ENCODE peak calls at places on chromosomes 6 and 20, in seven cellular contexts. Q is GM10248, O is heart right ventricle, H is GM12865, C is WTC11, R is tibial artery, F is nephron progenitor cell. J is an unnamed sample.

GRCh38 chr6:94735270-94735669 is 842.1 kb upstream of the MANEA start:
- DNase-seq in Q (no peak), O (no peak), H (no peak), C (no peak), R (no peak), F (no peak), J (no peak)

GRCh38 chr20:33273117-33273851 is 9.7 kb upstream of the BPIFB1 start:
- DNase-seq in Q (no peak), O (no peak), H (no peak), C (no peak), R (no peak), F (no peak), J (no peak)

GRCh38 chr6:105607624-105608392 is 204.9 kb upstream of the PREP start:
- DNase-seq in Q (no peak), O (no peak), H (no peak), C (no peak), R (no peak), F (no peak), J (no peak)

GRCh38 chr20:2133318-2134183 is 31.9 kb downstream of the STK35 start:
- DNase-seq in Q (no peak), O (no peak), H (no peak), C (no peak), R (peak), F (no peak), J (no peak)

GRCh38 chr6:127748290-127748689 is 152.6 kb downstream of the THEMIS start:
- DNase-seq in Q (no peak), O (no peak), H (no peak), C (no peak), R (no peak), F (no peak), J (no peak)

GRCh38 chr6:106170030-106170791 is 84.1 kb downstream of the PRDM1 start:
- DNase-seq in Q (no peak), O (no peak), H (no peak), C (no peak), R (no peak), F (no peak), J (no peak)

GRCh38 chr6:67411036-67411435 is 1224.0 kb upstream of the ADGRB3 start:
- DNase-seq in Q (no peak), O (no peak), H (no peak), C (no peak), R (no peak), F (no peak), J (no peak)

GRCh38 chr6:56714982-56715456 is 72.3 kb upstream of the DST start:
- DNase-seq in Q (no peak), O (no peak), H (no peak), C (no peak), R (no peak), F (no peak), J (no peak)

GRCh38 chr20:59028812-59029211 is 3.3 kb downstream of the ATP5F1E start:
- DNase-seq in Q (no peak), O (no peak), H (no peak), C (no peak), R (no peak), F (no peak), J (no peak)

GRCh38 chr20:64156886-64157875 is 7.1 kb upstream of the MYT1 start:
- DNase-seq in Q (no peak), O (no peak), H (no peak), C (no peak), R (no peak), F (no peak), J (no peak)

GRCh38 chr6:107819976-107820551 is 4.0 kb downstream of the SCML4 start:
- DNase-seq in Q (no peak), O (no peak), H (no peak), C (peak), R (no peak), F (peak), J (no peak)

GRCh38 chr6:169205176-169206160 is 48.2 kb downstream of the THBS2 start:
- DNase-seq in Q (no peak), O (no peak), H (no peak), C (no peak), R (no peak), F (no peak), J (no peak)

GRCh38 chr6:96926425-96926824 is 1.9 kb downstream of the KLHL32 start:
- DNase-seq in Q (no peak), O (no peak), H (no peak), C (no peak), R (no peak), F (no peak), J (no peak)

GRCh38 chr20:21411725-21412124 is 14.4 kb upstream of the NKX2-4 start:
- DNase-seq in Q (no peak), O (no peak), H (no peak), C (no peak), R (no peak), F (no peak), J (no peak)

GRCh38 chr6:39266782-39267355 is 37.6 kb upstream of the KCNK5 start:
- DNase-seq in Q (no peak), O (no peak), H (no peak), C (no peak), R (no peak), F (no peak), J (no peak)

GRCh38 chr6:39313526-39314272 is 520 bp downstream of the KCNK17 start:
- DNase-seq in Q (no peak), O (no peak), H (no peak), C (peak), R (no peak), F (peak), J (no peak)

GRCh38 chr6:13373488-13373886 is 45.1 kb upstream of the TBC1D7 start:
- DNase-seq in Q (no peak), O (no peak), H (no peak), C (no peak), R (no peak), F (no peak), J (no peak)

GRCh38 chr6:134437376-134437775 is 119.5 kb upstream of the SGK1 start:
- DNase-seq in Q (peak), O (no peak), H (peak), C (no peak), R (peak), F (no peak), J (no peak)

GRCh38 chr20:57653910-57654309 is 33.7 kb upstream of the ZBP1 start:
- DNase-seq in Q (peak), O (no peak), H (no peak), C (no peak), R (no peak), F (no peak), J (no peak)

GRCh38 chr6:124961784-124962611 is at the start of gene RNF217:
- DNase-seq in Q (peak), O (peak), H (no peak), C (peak), R (peak), F (peak), J (peak)

GRCh38 chr20:16747291-16747811 is 807 bp upstream of the OTOR start:
- DNase-seq in Q (no peak), O (no peak), H (no peak), C (no peak), R (no peak), F (no peak), J (no peak)

GRCh38 chr20:16752082-16752481 is 3.9 kb downstream of the OTOR start:
- DNase-seq in Q (peak), O (no peak), H (no peak), C (no peak), R (no peak), F (no peak), J (no peak)

GRCh38 chr20:16752901-16753300 is 4.7 kb downstream of the OTOR start:
- DNase-seq in Q (no peak), O (no peak), H (no peak), C (no peak), R (no peak), F (no peak), J (no peak)

GRCh38 chr20:16748058-16748457 is at the start of gene OTOR:
- DNase-seq in Q (no peak), O (no peak), H (no peak), C (no peak), R (no peak), F (no peak), J (no peak)

DNA sequence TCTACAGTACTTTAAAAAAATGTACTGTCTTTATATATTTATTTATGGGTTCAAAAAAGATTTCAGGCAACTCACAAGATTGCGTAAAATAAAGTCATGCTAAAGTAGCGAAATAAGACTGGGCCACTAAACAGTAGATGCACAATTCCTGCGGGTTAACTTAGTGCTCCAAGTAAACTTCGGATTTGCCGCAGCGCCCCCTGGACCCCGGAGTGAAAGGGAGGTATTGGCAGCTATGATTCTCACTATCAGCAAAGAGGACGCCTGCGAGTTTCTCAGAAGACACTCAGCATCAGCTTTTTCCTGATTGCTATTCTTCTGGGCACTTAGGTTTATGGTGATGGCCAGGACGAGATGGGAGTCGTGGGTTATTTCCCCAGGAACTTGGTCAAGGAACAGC is 1.4 kb downstream of the OTOR start:
- DNase-seq in Q (no peak), O (no peak), H (no peak), C (peak), R (no peak), F (peak), J (no peak)
- TF ChIP-seq CTCF in Q (no peak), O (no peak), H (no peak), C (no peak), R (no peak), F (peak), J (no peak)

DNA sequence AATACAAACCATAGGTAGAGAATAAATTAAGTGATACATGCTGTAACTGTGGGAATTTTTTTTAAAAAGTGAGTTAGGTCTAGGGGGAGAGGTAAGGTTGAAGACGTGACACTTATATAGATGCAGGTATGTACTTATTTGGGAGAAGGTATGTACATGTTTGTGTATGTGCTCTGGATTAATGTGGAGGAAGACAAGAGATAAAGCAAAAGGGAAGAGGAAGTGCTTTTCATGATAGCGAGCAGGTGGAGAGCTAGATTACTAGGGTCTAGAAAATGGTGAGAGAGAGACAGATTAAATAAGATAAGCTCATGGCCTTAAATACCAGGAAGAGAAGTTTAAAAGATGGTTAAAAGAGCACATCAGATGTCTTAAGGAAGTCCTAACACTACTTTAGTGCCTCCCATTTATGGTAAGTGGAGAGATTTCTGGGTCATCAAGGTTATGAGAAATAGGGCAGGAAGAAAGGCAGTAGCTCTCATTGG is 92.5 kb downstream of the MAN1A1 start:
- DNase-seq in Q (no peak), O (no peak), H (no peak), C (no peak), R (no peak), F (no peak), J (no peak)
- TF ChIP-seq CTCF in Q (no peak), O (no peak), H (no peak), C (no peak), R (no peak), F (no peak), J (no peak)

GRCh38 chr20:19789446-19789845 is 31.4 kb downstream of the RIN2 start:
- DNase-seq in Q (no peak), O (no peak), H (no peak), C (no peak), R (no peak), F (no peak), J (no peak)
- TF ChIP-seq CTCF in Q (no peak), O (no peak), H (no peak), C (peak), R (no peak), F (no peak), J (no peak)

DNA sequence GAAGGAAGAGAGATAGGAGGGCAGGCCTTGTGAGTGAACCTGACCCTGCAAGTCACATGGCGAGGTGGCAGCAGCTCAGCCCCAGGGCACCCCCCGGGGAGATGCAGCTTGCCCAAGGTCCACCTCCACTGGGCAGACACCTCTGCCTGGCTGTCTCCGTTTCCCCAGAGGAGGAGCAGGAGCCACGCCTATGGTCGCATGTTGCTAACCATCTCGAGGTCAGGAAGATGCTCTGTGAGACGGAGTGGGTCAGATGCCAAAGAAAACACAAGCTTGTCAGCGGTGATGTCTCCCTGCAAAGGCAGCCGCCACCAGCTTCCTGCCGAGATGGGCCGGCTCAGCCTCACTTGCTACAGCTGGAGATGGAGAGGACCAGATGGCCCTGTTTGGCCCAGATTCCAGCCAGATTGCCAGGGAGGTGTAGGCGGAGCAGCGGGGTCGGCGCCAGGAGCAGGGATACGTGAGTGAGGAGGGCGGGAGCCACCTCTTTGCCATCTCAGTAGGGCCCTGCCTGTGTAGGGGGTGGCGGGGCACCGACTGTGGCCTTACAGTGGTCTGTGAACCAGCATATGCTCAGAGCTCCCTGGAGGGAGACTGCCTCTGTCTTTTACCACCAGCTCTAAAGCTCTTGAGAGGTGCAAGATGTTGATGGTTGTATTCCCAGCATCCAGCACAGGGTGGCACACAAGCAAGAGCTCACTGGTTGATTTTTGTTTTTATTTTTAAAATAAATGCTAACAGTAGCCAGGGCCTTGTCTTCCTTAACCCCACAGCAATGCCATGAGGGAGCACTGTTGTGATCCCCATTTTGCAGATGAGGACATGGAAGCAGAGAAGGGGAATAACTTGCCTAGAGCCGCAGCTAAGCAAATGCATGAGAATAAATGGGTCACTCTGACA is 42.9 kb upstream of the FAM83D start:
- DNase-seq in Q (no peak), O (peak), H (no peak), C (no peak), R (no peak), F (no peak), J (no peak)
- TF ChIP-seq CTCF in Q (no peak), O (no peak), H (no peak), C (no peak), R (no peak), F (no peak), J (no peak)

GRCh38 chr6:76174722-76175121 is 102.3 kb upstream of the IMPG1 start:
- DNase-seq in Q (no peak), O (no peak), H (no peak), C (no peak), R (no peak), F (no peak), J (no peak)
- TF ChIP-seq CTCF in Q (no peak), O (no peak), H (no peak), C (no peak), R (no peak), F (no peak), J (no peak)

GRCh38 chr6:89081423-89082322 is 1.1 kb downstream of the PNRC1 start:
- DNase-seq in Q (peak), O (peak), H (peak), C (peak), R (peak), F (peak), J (peak)
- TF ChIP-seq CTCF in Q (no peak), O (no peak), H (peak), C (no peak), R (no peak), F (no peak), J (no peak)

DNA sequence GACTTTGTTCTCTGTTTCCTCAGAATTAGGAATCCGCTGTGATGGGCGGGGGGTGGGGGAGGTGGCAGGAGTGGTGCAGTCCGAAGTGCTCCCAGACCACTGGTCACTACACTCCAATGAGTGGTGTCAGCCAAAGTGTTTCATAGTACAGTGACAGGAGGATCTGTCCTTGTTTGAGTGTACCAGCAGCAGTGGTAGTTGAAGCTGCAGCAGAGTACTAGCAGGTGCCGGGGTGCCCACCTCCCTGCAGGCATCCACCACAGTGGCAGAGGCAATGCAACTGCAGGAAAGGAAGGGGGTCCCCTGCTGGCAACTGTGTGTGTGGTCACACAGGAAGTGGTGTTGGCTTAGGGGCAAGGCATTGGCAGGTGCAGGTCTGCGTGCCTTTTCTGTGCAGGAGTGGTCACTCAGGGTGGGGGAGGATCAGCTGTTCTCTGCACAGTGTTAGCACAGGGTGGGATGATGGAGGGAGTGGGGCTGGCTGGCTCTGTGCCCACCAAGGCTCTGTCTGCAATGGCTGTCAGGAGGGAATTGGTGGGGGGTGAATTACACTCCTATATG is 9.7 kb downstream of the HLA-DOB start:
- DNase-seq in Q (no peak), O (no peak), H (no peak), C (peak), R (no peak), F (no peak), J (no peak)
- TF ChIP-seq CTCF in Q (no peak), O (no peak), H (peak), C (no peak), R (no peak), F (no peak), J (no peak)

DNA sequence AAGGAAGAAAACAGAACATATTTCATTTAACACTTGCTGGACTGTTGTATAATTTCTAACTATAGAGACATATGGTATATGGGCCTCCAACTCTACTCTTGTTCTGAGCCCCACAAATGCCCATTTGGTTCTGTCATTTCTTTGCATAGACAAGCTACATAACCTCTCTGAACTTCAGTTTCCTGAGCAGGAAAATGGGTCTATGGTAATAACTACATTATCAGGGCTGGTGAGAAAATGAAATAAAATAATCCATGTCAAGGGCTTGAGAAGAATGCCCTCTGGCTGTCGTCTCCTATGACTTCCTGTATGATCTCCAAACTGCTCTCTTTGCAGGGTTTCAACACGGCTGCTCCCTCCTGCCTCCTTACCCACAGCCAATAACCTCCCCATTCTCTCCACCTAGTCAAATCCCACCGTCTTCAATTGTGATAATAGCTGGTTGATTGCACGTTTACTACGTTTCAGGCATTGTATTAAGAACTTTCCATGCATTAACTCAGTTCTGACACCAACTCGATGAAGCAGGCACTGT is 12.0 kb downstream of the ZCCHC3 start:
- DNase-seq in Q (no peak), O (no peak), H (no peak), C (no peak), R (no peak), F (no peak), J (no peak)
- TF ChIP-seq CTCF in Q (no peak), O (no peak), H (no peak), C (no peak), R (no peak), F (no peak), J (no peak)